ENCODE peak calls at places on chromosomes 13 and 19, in seven cellular contexts. Q is A549, G is aorta, N is lower lobe of right lung, F is psoas muscle, C is hepatocyte, M is cardiac muscle cell. B is an unnamed sample.

GRCh38 chr19:56900573-56901097 is 60.1 kb upstream of the PEG3 start:
- DNase-seq in M (peak; percentile 4), N (no peak), C (no peak), F (no peak), Q (no peak), G (no peak), B (no peak)

GRCh38 chr13:29923554-29924481 is 73.4 kb upstream of the UBL3 start:
- DNase-seq in F (peak; percentile 79), M (peak; percentile 95), N (peak; percentile 90), Q (peak; percentile 87), G (peak; percentile 94), C (peak; percentile 95), B (peak; percentile 17)

GRCh38 chr19:40584007-40584406 is 7.3 kb downstream of the SHKBP1 start:
- DNase-seq in Q (no peak), G (no peak), N (no peak), M (no peak), F (no peak), C (no peak), B (no peak)

GRCh38 chr19:46728693-46729339 is 11.9 kb upstream of the PRKD2 start:
- DNase-seq in Q (peak; percentile 92), M (peak; percentile 71), N (peak; percentile 87), F (peak; percentile 85), G (peak; percentile 93), C (peak; percentile 87), B (peak; percentile 56)

GRCh38 chr13:98440390-98441055 is 136.4 kb downstream of the STK24 start:
- DNase-seq in G (peak; percentile 69), Q (no peak), M (no peak), C (no peak), F (no peak), N (peak; percentile 39), B (no peak)

GRCh38 chr19:3250675-3251074 is 26.2 kb downstream of the CELF5 start:
- DNase-seq in N (no peak), C (no peak), G (no peak), F (no peak), M (peak; percentile 25), Q (no peak), B (peak; percentile 17)

GRCh38 chr19:13884726-13885591 is 8.0 kb downstream of the NANOS3 start:
- DNase-seq in M (no peak), Q (no peak), C (no peak), N (no peak), G (no peak), F (no peak), B (no peak)

GRCh38 chr19:29492761-29493160 is 33.0 kb upstream of the VSTM2B start:
- DNase-seq in C (peak; percentile 36), G (no peak), M (no peak), N (no peak), F (no peak), Q (no peak), B (no peak)

GRCh38 chr19:8338835-8339234 is 4.2 kb downstream of the KANK3 start:
- DNase-seq in M (no peak), Q (no peak), C (no peak), G (no peak), F (peak; percentile 5), N (no peak), B (no peak)

GRCh38 chr19:18764591-18765051 is 26.5 kb downstream of the COMP start:
- DNase-seq in F (no peak), C (no peak), G (no peak), M (no peak), Q (no peak), N (no peak), B (no peak)

GRCh38 chr19:34904846-34905527 is 21.7 kb upstream of the ZNF30 start:
- DNase-seq in G (no peak), F (no peak), C (no peak), M (no peak), N (no peak), Q (no peak), B (no peak)

GRCh38 chr19:40416918-40417713 is 3.9 kb upstream of the PRX start:
- DNase-seq in Q (no peak), F (peak; percentile 80), M (peak; percentile 39), N (peak; percentile 63), G (no peak), C (no peak), B (no peak)

GRCh38 chr19:5154129-5154798 is 185.4 kb downstream of the KDM4B start:
- DNase-seq in G (peak; percentile 79), F (no peak), N (no peak), Q (peak; percentile 51), M (peak; percentile 22), C (peak; percentile 58), B (no peak)

GRCh38 chr19:44111910-44112463 is 1.2 kb upstream of the ZNF225 start:
- DNase-seq in M (peak; percentile 93), Q (no peak), F (no peak), N (no peak), C (peak; percentile 85), G (no peak), B (no peak)

GRCh38 chr13:72953391-72953960 is 105.3 kb upstream of the KLF5 start:
- DNase-seq in Q (no peak), G (no peak), F (no peak), C (no peak), M (no peak), N (peak; percentile 76), B (no peak)

GRCh38 chr19:48480476-48481190 is 11.5 kb downstream of the CYTH2 start:
- DNase-seq in N (no peak), M (peak; percentile 49), G (peak; percentile 88), F (peak; percentile 71), Q (no peak), C (no peak), B (no peak)

GRCh38 chr19:44356383-44357111 is at the start of gene ZNF112:
- DNase-seq in Q (peak; percentile 62), N (peak; percentile 91), M (peak; percentile 96), C (peak; percentile 93), F (peak; percentile 91), G (peak; percentile 91), B (no peak)

GRCh38 chr13:67120872-67121531 is 109.1 kb downstream of the PCDH9 start:
- DNase-seq in Q (no peak), M (no peak), N (no peak), G (no peak), C (no peak), F (no peak), B (no peak)

GRCh38 chr19:47447470-47448359 is 24.0 kb downstream of the SLC8A2 start:
- DNase-seq in C (peak; percentile 71), F (peak; percentile 76), Q (peak; percentile 67), M (peak; percentile 48), G (no peak), N (peak; percentile 70), B (peak; percentile 14)

GRCh38 chr13:46180393-46180792 is 1.6 kb downstream of the LCP1 start:
- DNase-seq in F (no peak), N (no peak), C (no peak), Q (no peak), M (no peak), G (no peak), B (no peak)
- H3K27ac ChIP-seq in F (no peak overlapping the region), N (peak overlapping the region; percentile 75), C (no peak overlapping the region), Q (no peak overlapping the region), M (no peak overlapping the region), G (no peak overlapping the region), B (peak overlapping the region; percentile 92)

GRCh38 chr13:110438776-110439175 is 122.7 kb downstream of the RAB20 start:
- DNase-seq in F (no peak), M (no peak), N (no peak), G (no peak), C (no peak), Q (no peak), B (no peak)

GRCh38 chr13:110436786-110437370 is 124.6 kb downstream of the RAB20 start:
- DNase-seq in G (no peak), F (no peak), N (no peak), M (no peak), Q (no peak), C (no peak), B (no peak)

GRCh38 chr13:110435331-110435730 is 126.2 kb downstream of the RAB20 start:
- DNase-seq in M (no peak), N (no peak), F (no peak), Q (no peak), G (no peak), C (no peak), B (no peak)

GRCh38 chr13:110436276-110436675 is 125.2 kb downstream of the RAB20 start:
- DNase-seq in C (no peak), Q (no peak), N (no peak), G (no peak), M (peak; percentile 35), F (no peak), B (no peak)

DNA sequence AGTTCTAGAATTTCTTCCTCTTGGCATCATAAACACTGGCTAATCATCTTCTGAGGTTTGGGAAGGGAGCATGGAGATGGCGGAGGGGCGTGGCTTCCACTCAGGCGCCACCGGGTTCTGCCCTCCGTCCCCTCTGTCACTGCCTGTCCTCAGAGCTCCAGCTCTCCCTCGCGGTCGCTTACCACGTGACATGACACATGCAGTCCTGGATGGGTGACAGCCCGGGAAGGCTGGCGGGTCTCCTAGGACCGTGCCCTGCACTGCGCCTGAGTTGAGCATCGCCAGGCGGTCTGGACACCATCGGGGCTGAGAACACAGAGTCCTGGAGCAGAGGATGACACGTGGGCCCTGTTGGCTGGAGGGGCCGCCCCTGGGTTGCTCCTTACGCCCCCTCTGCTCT is 123.3 kb downstream of the RAB20 start:
- DNase-seq in G (no peak), F (no peak), N (no peak), Q (no peak), C (no peak), M (no peak), B (no peak)
- H3K27ac ChIP-seq in G (no peak overlapping the region), F (no peak overlapping the region), N (no peak overlapping the region), Q (no peak overlapping the region), C (no peak overlapping the region), M (no peak overlapping the region), B (no peak overlapping the region)

GRCh38 chr13:45519473-45519872 is 54.7 kb downstream of the COG3 start:
- DNase-seq in N (no peak), C (no peak), F (no peak), M (no peak), G (no peak), Q (no peak), B (no peak)

GRCh38 chr13:45518525-45519235 is 53.9 kb downstream of the COG3 start:
- DNase-seq in F (no peak), G (no peak), Q (no peak), C (no peak), M (peak; percentile 48), N (no peak), B (no peak)

GRCh38 chr13:45516757-45517156 is 52.0 kb downstream of the COG3 start:
- DNase-seq in N (no peak), F (no peak), C (no peak), M (no peak), Q (no peak), G (no peak), B (no peak)

GRCh38 chr13:45522571-45522970 is 57.8 kb downstream of the COG3 start:
- DNase-seq in M (no peak), F (no peak), C (no peak), Q (no peak), N (no peak), G (no peak), B (no peak)

GRCh38 chr13:45521292-45521691 is 56.6 kb downstream of the COG3 start:
- DNase-seq in Q (no peak), C (peak; percentile 35), G (no peak), N (no peak), M (peak; percentile 10), F (no peak), B (no peak)
- H3K27ac ChIP-seq in Q (no peak overlapping the region), C (peak overlapping the region; percentile 38), G (no peak overlapping the region), N (no peak overlapping the region), M (no peak overlapping the region), F (no peak overlapping the region), B (no peak overlapping the region)

DNA sequence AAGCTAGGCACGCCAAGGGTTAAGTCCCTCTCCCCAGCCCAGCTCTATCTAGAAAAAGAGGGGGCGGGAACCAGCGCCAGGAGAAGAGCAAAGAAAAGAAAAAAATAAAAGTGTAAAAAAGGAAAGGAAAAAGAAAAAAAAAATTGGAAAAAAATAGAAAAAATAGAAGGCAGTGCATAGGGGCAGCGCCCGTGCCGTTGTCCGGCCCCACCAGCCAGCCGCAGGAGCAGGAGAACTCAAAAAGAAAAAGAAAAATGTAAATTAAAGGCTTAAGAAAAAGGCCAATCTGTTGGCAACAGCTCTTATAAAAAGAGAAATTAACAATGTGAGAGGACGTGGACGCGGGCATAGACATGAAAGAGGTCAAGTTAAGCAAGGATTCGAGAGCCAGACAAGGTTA is 105.4 kb upstream of the ZNF98 start:
- DNase-seq in N (no peak), F (no peak), Q (no peak), C (no peak), M (no peak), G (no peak), B (no peak)
- H3K27ac ChIP-seq in N (no peak overlapping the region), F (no peak overlapping the region), Q (no peak overlapping the region), C (no peak overlapping the region), M (no peak overlapping the region), G (peak overlapping the region; percentile 22), B (no peak overlapping the region)

B was measured in HL-60.